ENCODE peak calls at places on chromosomes 7 and 10, in eight cellular contexts. One of them, this sample, is unnamed.

GRCh38 chr10:58937423-58937822 is 239.0 kb upstream of the PHYHIPL start:
- DNase-seq in lung: no peak
- DNase-seq in AG04450: no peak
- DNase-seq in tibial nerve: no peak
- DNase-seq in Caco-2: no peak
- DNase-seq in stomach: no peak
- DNase-seq in thoracic aorta: no peak
- DNase-seq in A549: no peak
- DNase-seq in this sample: no peak

GRCh38 chr10:78321500-78321899 is 287.8 kb downstream of the RPS24 start:
- DNase-seq in lung: peak
- DNase-seq in AG04450: no peak
- DNase-seq in tibial nerve: no peak
- DNase-seq in Caco-2: no peak
- DNase-seq in stomach: no peak
- DNase-seq in thoracic aorta: no peak
- DNase-seq in A549: no peak
- DNase-seq in this sample: no peak

GRCh38 chr7:151125459-151125834 is 39.2 kb downstream of the AGAP3 start:
- DNase-seq in lung: no peak
- DNase-seq in AG04450: no peak
- DNase-seq in tibial nerve: no peak
- DNase-seq in Caco-2: no peak
- DNase-seq in stomach: peak
- DNase-seq in thoracic aorta: no peak
- DNase-seq in A549: no peak
- DNase-seq in this sample: no peak

GRCh38 chr10:17026686-17027485 is 102.7 kb downstream of the CUBN start:
- DNase-seq in lung: no peak
- DNase-seq in AG04450: no peak
- DNase-seq in tibial nerve: no peak
- DNase-seq in Caco-2: no peak
- DNase-seq in stomach: no peak
- DNase-seq in thoracic aorta: no peak
- DNase-seq in A549: no peak
- DNase-seq in this sample: no peak

GRCh38 chr7:158252081-158252836 is 335.4 kb downstream of the PTPRN2 start:
- DNase-seq in lung: no peak
- DNase-seq in AG04450: no peak
- DNase-seq in tibial nerve: peak
- DNase-seq in Caco-2: no peak
- DNase-seq in stomach: no peak
- DNase-seq in thoracic aorta: no peak
- DNase-seq in A549: no peak
- DNase-seq in this sample: no peak

GRCh38 chr7:2275101-2275500 is 33.1 kb downstream of the NUDT1 start:
- DNase-seq in lung: no peak
- DNase-seq in AG04450: no peak
- DNase-seq in tibial nerve: no peak
- DNase-seq in Caco-2: no peak
- DNase-seq in stomach: no peak
- DNase-seq in thoracic aorta: no peak
- DNase-seq in A549: no peak
- DNase-seq in this sample: no peak

GRCh38 chr10:50799595-50799994 is 59.9 kb downstream of the ASAH2B start:
- DNase-seq in lung: no peak
- DNase-seq in AG04450: no peak
- DNase-seq in tibial nerve: no peak
- DNase-seq in Caco-2: no peak
- DNase-seq in stomach: no peak
- DNase-seq in thoracic aorta: no peak
- DNase-seq in A549: no peak
- DNase-seq in this sample: no peak

GRCh38 chr10:30594077-30594476 is 35.5 kb downstream of the LYZL2 start:
- DNase-seq in lung: no peak
- DNase-seq in AG04450: no peak
- DNase-seq in tibial nerve: no peak
- DNase-seq in Caco-2: no peak
- DNase-seq in stomach: no peak
- DNase-seq in thoracic aorta: no peak
- DNase-seq in A549: no peak
- DNase-seq in this sample: no peak

GRCh38 chr10:6072215-6072941 is 10.2 kb upstream of the IL2RA start:
- DNase-seq in lung: no peak
- DNase-seq in AG04450: no peak
- DNase-seq in tibial nerve: no peak
- DNase-seq in Caco-2: no peak
- DNase-seq in stomach: no peak
- DNase-seq in thoracic aorta: no peak
- DNase-seq in A549: no peak
- DNase-seq in this sample: no peak

GRCh38 chr10:33163941-33164824 is 170.3 kb downstream of the NRP1 start:
- DNase-seq in lung: no peak
- DNase-seq in AG04450: no peak
- DNase-seq in tibial nerve: no peak
- DNase-seq in Caco-2: no peak
- DNase-seq in stomach: no peak
- DNase-seq in thoracic aorta: no peak
- DNase-seq in A549: peak
- DNase-seq in this sample: no peak

GRCh38 chr10:124987788-124988187 is 45.9 kb downstream of the ZRANB1 start:
- DNase-seq in lung: no peak
- DNase-seq in AG04450: no peak
- DNase-seq in tibial nerve: no peak
- DNase-seq in Caco-2: no peak
- DNase-seq in stomach: no peak
- DNase-seq in thoracic aorta: no peak
- DNase-seq in A549: no peak
- DNase-seq in this sample: no peak

GRCh38 chr7:129768614-129769399 is 157.3 kb downstream of the NRF1 start:
- DNase-seq in lung: no peak
- DNase-seq in AG04450: no peak
- DNase-seq in tibial nerve: no peak
- DNase-seq in Caco-2: no peak
- DNase-seq in stomach: no peak
- DNase-seq in thoracic aorta: no peak
- DNase-seq in A549: no peak
- DNase-seq in this sample: no peak

GRCh38 chr7:128017880-128018845 is 13.1 kb downstream of the LRRC4 start:
- DNase-seq in lung: peak
- DNase-seq in AG04450: no peak
- DNase-seq in tibial nerve: no peak
- DNase-seq in Caco-2: no peak
- DNase-seq in stomach: peak
- DNase-seq in thoracic aorta: no peak
- DNase-seq in A549: no peak
- DNase-seq in this sample: no peak

GRCh38 chr10:93993782-93994668 is at the start of gene PLCE1:
- DNase-seq in lung: peak
- DNase-seq in AG04450: no peak
- DNase-seq in tibial nerve: no peak
- DNase-seq in Caco-2: peak
- DNase-seq in stomach: peak
- DNase-seq in thoracic aorta: no peak
- DNase-seq in A549: peak
- DNase-seq in this sample: peak

GRCh38 chr7:143303733-143304132 is 12.2 kb upstream of the CLCN1 start:
- DNase-seq in lung: no peak
- DNase-seq in AG04450: no peak
- DNase-seq in tibial nerve: no peak
- DNase-seq in Caco-2: no peak
- DNase-seq in stomach: no peak
- DNase-seq in thoracic aorta: no peak
- DNase-seq in A549: no peak
- DNase-seq in this sample: no peak

GRCh38 chr7:77327067-77327931 is 88.8 kb downstream of the GSAP start:
- DNase-seq in lung: peak
- DNase-seq in AG04450: peak
- DNase-seq in tibial nerve: no peak
- DNase-seq in Caco-2: peak
- DNase-seq in stomach: peak
- DNase-seq in thoracic aorta: no peak
- DNase-seq in A549: no peak
- DNase-seq in this sample: no peak

GRCh38 chr7:93054975-93055374 is 62.8 kb downstream of the SAMD9 start:
- DNase-seq in lung: no peak
- DNase-seq in AG04450: no peak
- DNase-seq in tibial nerve: no peak
- DNase-seq in Caco-2: no peak
- DNase-seq in stomach: no peak
- DNase-seq in thoracic aorta: no peak
- DNase-seq in A549: no peak
- DNase-seq in this sample: no peak

GRCh38 chr7:11513460-11513859 is 318.5 kb downstream of the THSD7A start:
- DNase-seq in lung: no peak
- DNase-seq in AG04450: no peak
- DNase-seq in tibial nerve: no peak
- DNase-seq in Caco-2: no peak
- DNase-seq in stomach: no peak
- DNase-seq in thoracic aorta: no peak
- DNase-seq in A549: no peak
- DNase-seq in this sample: no peak

DNA sequence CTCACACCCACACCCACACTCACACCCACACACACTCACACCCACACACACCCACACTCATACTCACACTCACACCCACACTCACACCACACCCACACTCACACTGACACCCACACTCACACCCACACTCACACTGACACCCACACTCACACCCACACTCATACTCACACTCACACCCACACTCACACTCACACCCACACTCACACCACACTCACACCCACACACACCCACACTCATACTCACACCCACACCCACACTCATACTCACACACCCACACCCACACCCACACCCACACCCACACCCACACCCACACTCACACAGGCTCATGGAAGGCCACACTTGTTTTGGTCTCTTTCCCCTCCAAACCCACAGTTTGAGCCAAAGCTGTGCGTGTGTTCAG is 2.9 kb downstream of the FOXI2 start:
- DNase-seq in lung: no peak
- DNase-seq in AG04450: no peak
- DNase-seq in tibial nerve: no peak
- DNase-seq in Caco-2: no peak
- DNase-seq in stomach: no peak
- DNase-seq in thoracic aorta: no peak
- DNase-seq in A549: no peak
- DNase-seq in this sample: no peak
- TF ChIP-seq CTCF in lung: no peak
- TF ChIP-seq CTCF in AG04450: no peak
- TF ChIP-seq CTCF in tibial nerve: no peak
- TF ChIP-seq CTCF in Caco-2: no peak
- TF ChIP-seq CTCF in stomach: no peak
- TF ChIP-seq CTCF in thoracic aorta: no peak
- TF ChIP-seq CTCF in A549: no peak
- TF ChIP-seq CTCF in this sample: no peak

GRCh38 chr10:24723386-24723787 is 300 bp downstream of the ARHGAP21 start:
- DNase-seq in lung: no peak
- DNase-seq in AG04450: no peak
- DNase-seq in tibial nerve: no peak
- DNase-seq in Caco-2: peak
- DNase-seq in stomach: peak
- DNase-seq in thoracic aorta: no peak
- DNase-seq in A549: no peak
- DNase-seq in this sample: no peak

GRCh38 chr10:24722131-24722675 is 1.5 kb downstream of the ARHGAP21 start:
- DNase-seq in lung: no peak
- DNase-seq in AG04450: no peak
- DNase-seq in tibial nerve: no peak
- DNase-seq in Caco-2: no peak
- DNase-seq in stomach: no peak
- DNase-seq in thoracic aorta: no peak
- DNase-seq in A549: peak
- DNase-seq in this sample: no peak

GRCh38 chr10:24721254-24722106 is 2.2 kb downstream of the ARHGAP21 start:
- DNase-seq in lung: peak
- DNase-seq in AG04450: no peak
- DNase-seq in tibial nerve: no peak
- DNase-seq in Caco-2: peak
- DNase-seq in stomach: peak
- DNase-seq in thoracic aorta: no peak
- DNase-seq in A549: peak
- DNase-seq in this sample: peak

GRCh38 chr10:24723788-24724380 is at the start of gene ARHGAP21:
- DNase-seq in lung: peak
- DNase-seq in AG04450: no peak
- DNase-seq in tibial nerve: peak
- DNase-seq in Caco-2: peak
- DNase-seq in stomach: peak
- DNase-seq in thoracic aorta: peak
- DNase-seq in A549: peak
- DNase-seq in this sample: peak

GRCh38 chr10:24722676-24723385 is 856 bp downstream of the ARHGAP21 start:
- DNase-seq in lung: peak
- DNase-seq in AG04450: no peak
- DNase-seq in tibial nerve: peak
- DNase-seq in Caco-2: peak
- DNase-seq in stomach: peak
- DNase-seq in thoracic aorta: no peak
- DNase-seq in A549: peak
- DNase-seq in this sample: peak
- TF ChIP-seq CTCF in lung: no peak
- TF ChIP-seq CTCF in AG04450: peak
- TF ChIP-seq CTCF in tibial nerve: no peak
- TF ChIP-seq CTCF in Caco-2: no peak
- TF ChIP-seq CTCF in stomach: no peak
- TF ChIP-seq CTCF in thoracic aorta: no peak
- TF ChIP-seq CTCF in A549: no peak
- TF ChIP-seq CTCF in this sample: no peak

GRCh38 chr7:121398246-121398645 is 2.1 kb upstream of the FAM3C start:
- DNase-seq in lung: no peak
- DNase-seq in AG04450: no peak
- DNase-seq in tibial nerve: no peak
- DNase-seq in Caco-2: no peak
- DNase-seq in stomach: peak
- DNase-seq in thoracic aorta: no peak
- DNase-seq in A549: peak
- DNase-seq in this sample: no peak
- TF ChIP-seq CTCF in lung: no peak
- TF ChIP-seq CTCF in AG04450: peak
- TF ChIP-seq CTCF in tibial nerve: no peak
- TF ChIP-seq CTCF in Caco-2: no peak
- TF ChIP-seq CTCF in stomach: no peak
- TF ChIP-seq CTCF in thoracic aorta: no peak
- TF ChIP-seq CTCF in A549: peak
- TF ChIP-seq CTCF in this sample: no peak

DNA sequence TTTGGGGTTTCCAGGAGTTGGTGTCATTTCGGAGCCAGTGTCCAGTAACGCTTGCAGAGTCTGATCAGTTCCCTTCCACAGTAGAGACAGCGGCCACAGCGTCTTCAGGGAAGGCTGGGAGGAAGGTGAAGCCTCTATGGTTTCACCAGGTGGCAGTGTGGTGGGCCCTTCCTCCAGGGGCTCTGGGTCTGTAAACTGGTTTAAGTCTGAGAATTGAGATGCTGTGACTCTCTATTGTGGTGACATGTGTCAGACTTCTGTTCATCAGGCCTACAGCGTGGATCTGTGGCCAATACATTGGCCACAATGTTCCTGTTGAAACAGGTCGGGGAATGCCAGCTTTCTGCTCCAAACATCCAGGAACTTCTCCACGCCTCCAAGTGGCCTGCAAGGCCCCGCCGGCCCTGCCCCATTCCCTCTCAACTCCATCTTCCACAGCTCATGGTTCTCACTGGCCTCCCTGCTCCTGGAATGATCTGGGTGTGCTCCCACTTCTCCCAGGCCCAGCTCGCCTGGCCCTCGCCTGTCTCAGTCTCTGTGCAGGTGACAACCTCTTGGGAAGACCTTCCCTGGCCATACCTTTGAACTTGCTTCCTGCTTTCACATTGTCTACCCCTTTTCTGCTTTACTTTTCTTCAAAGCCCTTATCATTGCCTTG is 124.5 kb upstream of the FAM20C start:
- DNase-seq in lung: no peak
- DNase-seq in AG04450: no peak
- DNase-seq in tibial nerve: no peak
- DNase-seq in Caco-2: no peak
- DNase-seq in stomach: no peak
- DNase-seq in thoracic aorta: no peak
- DNase-seq in A549: no peak
- DNase-seq in this sample: no peak
- TF ChIP-seq CTCF in lung: no peak
- TF ChIP-seq CTCF in AG04450: no peak
- TF ChIP-seq CTCF in tibial nerve: no peak
- TF ChIP-seq CTCF in Caco-2: no peak
- TF ChIP-seq CTCF in stomach: no peak
- TF ChIP-seq CTCF in thoracic aorta: no peak
- TF ChIP-seq CTCF in A549: no peak
- TF ChIP-seq CTCF in this sample: no peak